ENCODE peak calls at places on chromosome 1, in nine cellular contexts. P is spleen, A is heart left ventricle, G is IMR-90, Y is ovary, D is cardiac muscle cell, S is neural progenitor cell, F is breast epithelium, T is lower lobe of right lung. I is an unnamed sample.
A peak's percentile ranks its signal among the peaks of the same experiment; 100 is the strongest.

GRCh38 chr1:114353233-114353632 is 157.8 kb downstream of the TRIM33 start:
- DNase-seq in F (peak; percentile 40), P (no peak), T (peak; percentile 56), S (no peak), D (peak; percentile 94), A (peak; percentile 67), Y (peak; percentile 79), G (peak; percentile 80), I (no peak)

GRCh38 chr1:37234941-37235418 is 200.7 kb upstream of the GRIK3 start:
- DNase-seq in G (no peak), D (no peak), S (peak; percentile 92), A (no peak), Y (no peak), P (no peak), F (no peak), T (no peak), I (no peak)

GRCh38 chr1:87292684-87293493 is 35.8 kb upstream of the LMO4 start:
- DNase-seq in G (peak; percentile 65), F (peak; percentile 22), D (peak; percentile 80), A (peak; percentile 42), Y (peak; percentile 42), T (no peak), P (no peak), S (peak; percentile 89), I (peak; percentile 36)

GRCh38 chr1:198771562-198772153 is 132.8 kb downstream of the PTPRC start:
- DNase-seq in T (no peak), S (peak; percentile 60), G (peak; percentile 56), A (no peak), P (no peak), Y (no peak), D (peak; percentile 78), F (no peak), I (no peak)

GRCh38 chr1:91545506-91546300 is 45.1 kb downstream of the CDC7 start:
- DNase-seq in Y (no peak), T (no peak), D (no peak), P (no peak), F (no peak), G (no peak), S (no peak), A (no peak), I (no peak)

GRCh38 chr1:178004926-178005391 is 35.1 kb upstream of the SEC16B start:
- DNase-seq in A (no peak), F (no peak), P (no peak), Y (no peak), G (peak; percentile 72), T (no peak), D (no peak), S (no peak), I (peak; percentile 38)

GRCh38 chr1:78586572-78586971 is 33.7 kb upstream of the IFI44L start:
- DNase-seq in D (peak; percentile 32), Y (no peak), T (no peak), A (no peak), S (no peak), P (no peak), F (no peak), G (peak; percentile 54), I (no peak)

GRCh38 chr1:41439234-41439633 is 45.2 kb downstream of the EDN2 start:
- DNase-seq in P (no peak), T (no peak), Y (no peak), A (no peak), G (no peak), F (no peak), D (no peak), S (no peak), I (no peak)

GRCh38 chr1:1432951-1433803 is 2.3 kb upstream of the VWA1 start:
- DNase-seq in T (peak; percentile 94), F (peak; percentile 94), A (peak; percentile 83), P (peak; percentile 74), G (no peak), Y (peak; percentile 67), D (peak; percentile 32), S (peak; percentile 88), I (no peak)

GRCh38 chr1:1431845-1432565 is 3.5 kb upstream of the VWA1 start:
- DNase-seq in Y (peak; percentile 57), A (peak; percentile 73), F (no peak), G (no peak), D (peak; percentile 63), T (peak; percentile 84), P (peak; percentile 72), S (peak; percentile 53), I (no peak)

GRCh38 chr1:1433804-1434130 is 1.7 kb upstream of the VWA1 start:
- DNase-seq in S (peak; percentile 45), Y (peak; percentile 68), D (peak; percentile 76), G (peak; percentile 39), P (no peak), F (no peak), A (peak; percentile 60), T (no peak), I (no peak)

GRCh38 chr1:1431006-1431844 is 4.3 kb upstream of the VWA1 start:
- DNase-seq in Y (peak; percentile 58), D (no peak), P (peak; percentile 61), G (no peak), A (no peak), T (no peak), F (no peak), S (no peak), I (no peak)

DNA sequence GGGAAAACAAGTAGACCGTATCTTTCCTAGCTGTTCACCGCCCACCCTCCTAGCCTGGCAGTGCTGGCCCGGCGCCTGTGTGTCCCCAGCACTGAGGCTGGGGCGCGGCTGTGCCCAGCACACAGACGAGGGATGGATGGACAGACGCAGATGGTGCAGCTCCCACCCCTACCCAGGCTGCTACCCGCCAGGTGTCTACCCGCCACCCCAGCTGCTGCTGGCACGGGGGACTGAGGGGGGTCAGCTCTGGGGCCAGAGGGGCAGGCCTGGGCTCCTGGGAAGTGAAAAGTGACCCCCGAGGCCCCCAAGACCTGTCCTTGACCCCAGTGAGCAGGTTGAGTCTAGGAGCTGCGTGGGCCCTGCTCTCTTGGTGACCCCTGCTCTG is 2.9 kb upstream of the VWA1 start:
- DNase-seq in A (no peak), Y (peak; percentile 61), D (no peak), T (no peak), G (no peak), P (no peak), S (no peak), F (no peak), I (no peak)
- H3K27me3 ChIP-seq in A (peaks cover 7% of the 10 kb centered on the region), Y (no peaks in the 10 kb centered on the region), D (peaks cover 2% of the 10 kb centered on the region), T (peaks cover 16% of the 10 kb centered on the region), G (no peaks in the 10 kb centered on the region), P (no peaks in the 10 kb centered on the region), S (peaks cover 35% of the 10 kb centered on the region), F (no peaks in the 10 kb centered on the region), I (no peaks in the 10 kb centered on the region)

GRCh38 chr1:24190970-24191570 is 4.0 kb upstream of the IFNLR1 start:
- DNase-seq in D (no peak), Y (no peak), S (no peak), G (no peak), F (no peak), A (no peak), T (no peak), P (no peak), I (no peak)
- H3K4me3 ChIP-seq in D (no peak overlapping the region), Y (no peak overlapping the region), S (no peak overlapping the region), G (no peak overlapping the region), F (no peak overlapping the region), A (no peak overlapping the region), T (no peak overlapping the region), P (no peak overlapping the region), I (no peak overlapping the region)

DNA sequence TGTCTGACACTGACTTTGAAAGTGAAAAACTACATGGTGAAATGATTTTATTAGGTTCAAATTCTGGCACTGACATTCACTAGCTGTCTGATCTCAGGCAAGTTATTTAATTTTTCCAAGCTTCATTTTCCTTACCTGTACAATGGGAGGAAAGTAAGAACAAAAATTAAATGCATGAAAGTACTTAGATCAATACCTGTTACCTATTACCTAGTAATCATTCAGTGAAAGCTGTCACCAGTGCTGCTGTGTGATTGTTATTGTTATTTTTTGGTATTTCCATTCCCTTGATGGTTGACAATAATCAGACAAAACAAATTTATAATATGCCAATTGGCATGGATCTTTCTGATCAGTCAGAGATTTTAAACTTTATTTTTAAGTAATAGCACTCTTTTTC is 1.6 kb downstream of the C8A start:
- DNase-seq in Y (no peak), G (no peak), D (no peak), S (no peak), A (no peak), P (no peak), F (no peak), T (no peak), I (no peak)
- TF ChIP-seq CTCF in Y (no peak), G (no peak), D (no peak), S (no peak), A (no peak), P (no peak), F (no peak), T (no peak), I (no peak)

GRCh38 chr1:3654549-3655281 is 2.4 kb downstream of the TP73 start:
- DNase-seq in Y (no peak), A (no peak), P (peak; percentile 66), G (no peak), F (no peak), T (no peak), S (no peak), D (no peak), I (no peak)
- H3K27me3 ChIP-seq in Y (peaks cover 12% of the 10 kb centered on the region), A (peaks cover 42% of the 10 kb centered on the region), P (peaks cover 10% of the 10 kb centered on the region), G (peaks cover 75% of the 10 kb centered on the region), F (peaks cover 54% of the 10 kb centered on the region), T (peaks cover 66% of the 10 kb centered on the region), S (peaks cover 100% of the 10 kb centered on the region), D (peaks cover 80% of the 10 kb centered on the region), I (no peaks in the 10 kb centered on the region)

GRCh38 chr1:89907669-89908293 is 86.9 kb downstream of the LRRC8D start:
- DNase-seq in A (no peak), D (peak; percentile 50), T (no peak), P (no peak), Y (no peak), S (no peak), F (no peak), G (peak; percentile 82), I (no peak)

GRCh38 chr1:89908993-89909436 is 85.9 kb upstream of the ZNF326 start:
- DNase-seq in D (peak; percentile 66), Y (no peak), G (peak; percentile 79), P (no peak), T (no peak), A (peak; percentile 48), S (no peak), F (no peak), I (no peak)

GRCh38 chr1:89910780-89911179 is 84.1 kb upstream of the ZNF326 start:
- DNase-seq in P (no peak), D (peak; percentile 56), A (no peak), Y (no peak), G (peak; percentile 96), F (no peak), T (no peak), S (peak; percentile 37), I (no peak)

GRCh38 chr1:89910268-89910667 is 84.6 kb upstream of the ZNF326 start:
- DNase-seq in P (no peak), D (no peak), F (no peak), Y (no peak), G (no peak), S (no peak), T (no peak), A (no peak), I (no peak)

GRCh38 chr1:89908294-89908992 is 86.5 kb upstream of the ZNF326 start:
- DNase-seq in A (peak; percentile 48), P (no peak), Y (no peak), D (no peak), T (no peak), S (no peak), G (no peak), F (no peak), I (no peak)
- H3K4me3 ChIP-seq in A (no peak overlapping the region), P (no peak overlapping the region), Y (no peak overlapping the region), D (no peak overlapping the region), T (no peak overlapping the region), S (no peak overlapping the region), G (no peak overlapping the region), F (no peak overlapping the region), I (no peak overlapping the region)